ENCODE peak calls at places on chromosomes 1 and 21, in five cellular contexts. O, G, Y, M and A are unnamed samples. For H3K4me1, the result is how much of the 10 kb centered on the place peaks cover.

GRCh38 chr1:12203216-12204007 is 26.4 kb upstream of the VPS13D start:
- DNase-seq in O (no peak), G (no peak), Y (no peak), M (no peak), A (no peak)

GRCh38 chr1:38292969-38293368 is 246.4 kb upstream of the POU3F1 start:
- DNase-seq in O (no peak), G (no peak), Y (no peak), M (no peak), A (peak)

GRCh38 chr21:44823179-44823654 is 5.4 kb upstream of the SUMO3 start:
- DNase-seq in O (no peak), G (no peak), Y (no peak), M (no peak), A (no peak)

GRCh38 chr1:236168716-236169429 is 26.5 kb downstream of the GPR137B start:
- DNase-seq in O (no peak), G (peak), Y (peak), M (peak), A (no peak)

GRCh38 chr1:166307261-166308188 is 140.7 kb upstream of the FAM78B start:
- DNase-seq in O (no peak), G (no peak), Y (no peak), M (no peak), A (no peak)

GRCh38 chr1:6043561-6043960 is 2.1 kb upstream of the KCNAB2 start:
- DNase-seq in O (no peak), G (no peak), Y (no peak), M (no peak), A (no peak)

GRCh38 chr1:227869851-227870305 is 54.4 kb downstream of the PRSS38 start:
- DNase-seq in O (no peak), G (no peak), Y (no peak), M (no peak), A (no peak)

GRCh38 chr1:91609571-91609970 is 108.9 kb downstream of the CDC7 start:
- DNase-seq in O (peak), G (no peak), Y (no peak), M (peak), A (peak)

GRCh38 chr1:168234846-168235547 is 9.2 kb downstream of the SFT2D2 start:
- DNase-seq in O (peak), G (no peak), Y (no peak), M (peak), A (peak)

GRCh38 chr1:117886101-117886795 is 43.2 kb downstream of the GDAP2 start:
- DNase-seq in O (no peak), G (no peak), Y (no peak), M (no peak), A (no peak)

GRCh38 chr1:160137216-160137862 is 14.1 kb upstream of the ATP1A4 start:
- DNase-seq in O (no peak), G (no peak), Y (no peak), M (no peak), A (no peak)

GRCh38 chr21:45256912-45257672 is 30.6 kb downstream of the POFUT2 start:
- DNase-seq in O (no peak), G (no peak), Y (peak), M (no peak), A (peak)

GRCh38 chr1:15322648-15323350 is 75.8 kb downstream of the FHAD1 start:
- DNase-seq in O (peak), G (no peak), Y (peak), M (no peak), A (no peak)

GRCh38 chr1:100265562-100265930 is 470 bp upstream of the RTCA start:
- DNase-seq in O (peak), G (no peak), Y (no peak), M (peak), A (no peak)

GRCh38 chr1:47827032-47827585 is 170.1 kb downstream of the TRABD2B start:
- DNase-seq in O (no peak), G (no peak), Y (no peak), M (peak), A (no peak)

GRCh38 chr1:26922201-26922729 is 722 bp downstream of the NUDC start:
- DNase-seq in O (peak), G (no peak), Y (no peak), M (no peak), A (no peak)

GRCh38 chr1:100950776-100951175 is 54.9 kb downstream of the SLC30A7 start:
- DNase-seq in O (no peak), G (no peak), Y (no peak), M (no peak), A (no peak)

GRCh38 chr1:30197616-30197934 is 525.8 kb downstream of the MATN1 start:
- DNase-seq in O (no peak), G (no peak), Y (no peak), M (no peak), A (peak)

GRCh38 chr1:51285055-51285454 is 45.3 kb downstream of the TTC39A start:
- DNase-seq in O (no peak), G (no peak), Y (no peak), M (no peak), A (no peak)

GRCh38 chr1:153057375-153057774 is at the start of gene SPRR2A:
- DNase-seq in O (no peak), G (no peak), Y (no peak), M (no peak), A (no peak)

GRCh38 chr1:27382950-27383627 is at the start of gene CD164L2:
- DNase-seq in O (peak), G (peak), Y (peak), M (peak), A (no peak)

GRCh38 chr21:46182548-46183336 is 1.5 kb downstream of the SPATC1L start:
- DNase-seq in O (no peak), G (no peak), Y (peak), M (peak), A (peak)

GRCh38 chr1:196608401-196609113 is at the start of gene KCNT2:
- DNase-seq in O (no peak), G (peak), Y (peak), M (peak), A (no peak)

GRCh38 chr1:62436466-62437272 is at the start of gene USP1:
- DNase-seq in O (peak), G (peak), Y (peak), M (peak), A (peak)

GRCh38 chr1:237794071-237794470 is 96.7 kb downstream of the ZP4 start:
- DNase-seq in O (no peak), G (no peak), Y (no peak), M (peak), A (no peak)

GRCh38 chr21:43283136-43283924 is 114.5 kb downstream of the CRYAA start:
- DNase-seq in O (no peak), G (peak), Y (no peak), M (no peak), A (no peak)

GRCh38 chr1:20080441-20081330 is 10.7 kb downstream of the PLA2G5 start:
- DNase-seq in O (peak), G (no peak), Y (no peak), M (no peak), A (no peak)

GRCh38 chr1:24666794-24667193 is 23.7 kb downstream of the SRRM1 start:
- DNase-seq in O (no peak), G (no peak), Y (no peak), M (no peak), A (no peak)

GRCh38 chr1:216910081-216910840 is 187.0 kb upstream of the ESRRG start:
- DNase-seq in O (no peak), G (no peak), Y (no peak), M (no peak), A (peak)

GRCh38 chr1:157151068-157151467 is 12.9 kb upstream of the ETV3 start:
- DNase-seq in O (no peak), G (no peak), Y (no peak), M (no peak), A (no peak)

GRCh38 chr1:115336741-115337140 is 1.3 kb downstream of the NGF start:
- DNase-seq in O (no peak), G (no peak), Y (no peak), M (no peak), A (no peak)

GRCh38 chr1:238690415-238690814 is 696.0 kb upstream of the CHRM3 start:
- DNase-seq in O (peak), G (no peak), Y (no peak), M (no peak), A (no peak)

GRCh38 chr1:67801903-67802302 is 31.4 kb downstream of the GNG12 start:
- DNase-seq in O (no peak), G (no peak), Y (no peak), M (no peak), A (peak)

GRCh38 chr1:47823016-47823843 is 174.0 kb downstream of the TRABD2B start:
- DNase-seq in O (no peak), G (no peak), Y (no peak), M (no peak), A (no peak)

GRCh38 chr1:246110343-246111219 is 396.5 kb downstream of the SMYD3 start:
- DNase-seq in O (no peak), G (no peak), Y (no peak), M (peak), A (no peak)

GRCh38 chr21:38775733-38776132 is 30.0 kb upstream of the ETS2 start:
- DNase-seq in O (no peak), G (no peak), Y (no peak), M (no peak), A (no peak)
- H3K27ac ChIP-seq in O (no peak), G (no peak), Y (no peak), M (no peak), A (no peak)

GRCh38 chr1:226186124-226187018 is at the start of gene ACBD3:
- DNase-seq in O (peak), G (peak), Y (peak), M (peak), A (peak)
- TF ChIP-seq CTCF in O (peak), G (no peak), Y (no peak), M (no peak), A (no peak)

GRCh38 chr1:233172201-233172600 is 123.3 kb downstream of the PCNX2 start:
- DNase-seq in O (peak), G (no peak), Y (no peak), M (no peak), A (no peak)

GRCh38 chr1:233166896-233167295 is 128.6 kb downstream of the PCNX2 start:
- DNase-seq in O (no peak), G (no peak), Y (no peak), M (no peak), A (no peak)

GRCh38 chr1:233168384-233168783 is 127.1 kb downstream of the PCNX2 start:
- DNase-seq in O (peak), G (no peak), Y (no peak), M (no peak), A (no peak)

GRCh38 chr1:233170741-233171140 is 124.8 kb downstream of the PCNX2 start:
- DNase-seq in O (no peak), G (no peak), Y (no peak), M (no peak), A (no peak)
- H3K4me1 ChIP-seq in O (under half), G (under half), Y (under half), M (under half), A (under half)

DNA sequence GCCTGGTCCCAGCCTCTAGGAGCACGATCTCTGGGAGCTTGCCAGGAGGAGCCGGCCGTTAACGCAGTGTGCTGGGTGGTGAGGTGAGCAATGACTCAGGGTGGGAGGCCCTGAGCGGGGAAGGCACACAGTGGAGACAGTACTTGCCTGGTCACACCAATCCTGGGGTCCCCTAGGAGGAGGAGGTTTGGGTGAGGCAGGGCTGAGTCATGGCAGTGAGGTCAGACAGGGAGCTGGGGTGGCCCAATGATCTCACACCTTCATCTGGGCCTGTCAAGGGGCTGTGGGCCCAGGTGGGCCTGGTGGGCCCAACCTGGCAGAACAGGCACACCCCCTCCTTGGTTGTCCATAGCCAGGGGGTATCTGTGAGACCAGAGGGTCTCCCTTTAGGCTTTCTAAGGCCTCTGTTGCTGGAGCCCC is 8.6 kb upstream of the EDN2 start:
- DNase-seq in O (peak), G (no peak), Y (no peak), M (peak), A (no peak)
- H3K27ac ChIP-seq in O (peak), G (no peak), Y (no peak), M (peak), A (peak)

GRCh38 chr1:187817782-187818181 is 989.0 kb downstream of the PLA2G4A start:
- DNase-seq in O (peak), G (no peak), Y (no peak), M (no peak), A (no peak)
- TF ChIP-seq CTCF in O (no peak), G (no peak), Y (no peak), M (no peak), A (no peak)

GRCh38 chr1:9449976-9450696 is 89.1 kb upstream of the SLC25A33 start:
- DNase-seq in O (no peak), G (no peak), Y (no peak), M (no peak), A (no peak)

GRCh38 chr1:9447215-9447960 is 91.9 kb upstream of the SLC25A33 start:
- DNase-seq in O (no peak), G (no peak), Y (no peak), M (no peak), A (no peak)

GRCh38 chr1:9451086-9451485 is 88.2 kb upstream of the SLC25A33 start:
- DNase-seq in O (no peak), G (no peak), Y (no peak), M (no peak), A (no peak)

GRCh38 chr1:9449106-9449627 is 90.1 kb upstream of the SLC25A33 start:
- DNase-seq in O (no peak), G (no peak), Y (no peak), M (peak), A (no peak)

GRCh38 chr1:9448132-9449105 is 90.8 kb upstream of the SLC25A33 start:
- DNase-seq in O (no peak), G (no peak), Y (no peak), M (no peak), A (no peak)
- H3K4me1 ChIP-seq in O (under half), G (under half), Y (under half), M (half or more), A (under half)

GRCh38 chr1:244075247-244075722 is 24.2 kb downstream of the ZBTB18 start:
- DNase-seq in O (peak), G (no peak), Y (no peak), M (no peak), A (no peak)
- H3K27ac ChIP-seq in O (no peak), G (no peak), Y (peak), M (no peak), A (no peak)

GRCh38 chr1:204714194-204714860 is 28.8 kb upstream of the LRRN2 start:
- DNase-seq in O (no peak), G (no peak), Y (no peak), M (no peak), A (no peak)

GRCh38 chr1:204713541-204713940 is 28.0 kb upstream of the LRRN2 start:
- DNase-seq in O (no peak), G (no peak), Y (no peak), M (peak), A (no peak)

GRCh38 chr1:204716687-204717086 is 31.1 kb upstream of the LRRN2 start:
- DNase-seq in O (no peak), G (no peak), Y (peak), M (peak), A (no peak)

GRCh38 chr1:204712718-204713430 is 27.3 kb upstream of the LRRN2 start:
- DNase-seq in O (no peak), G (no peak), Y (no peak), M (no peak), A (no peak)

DNA sequence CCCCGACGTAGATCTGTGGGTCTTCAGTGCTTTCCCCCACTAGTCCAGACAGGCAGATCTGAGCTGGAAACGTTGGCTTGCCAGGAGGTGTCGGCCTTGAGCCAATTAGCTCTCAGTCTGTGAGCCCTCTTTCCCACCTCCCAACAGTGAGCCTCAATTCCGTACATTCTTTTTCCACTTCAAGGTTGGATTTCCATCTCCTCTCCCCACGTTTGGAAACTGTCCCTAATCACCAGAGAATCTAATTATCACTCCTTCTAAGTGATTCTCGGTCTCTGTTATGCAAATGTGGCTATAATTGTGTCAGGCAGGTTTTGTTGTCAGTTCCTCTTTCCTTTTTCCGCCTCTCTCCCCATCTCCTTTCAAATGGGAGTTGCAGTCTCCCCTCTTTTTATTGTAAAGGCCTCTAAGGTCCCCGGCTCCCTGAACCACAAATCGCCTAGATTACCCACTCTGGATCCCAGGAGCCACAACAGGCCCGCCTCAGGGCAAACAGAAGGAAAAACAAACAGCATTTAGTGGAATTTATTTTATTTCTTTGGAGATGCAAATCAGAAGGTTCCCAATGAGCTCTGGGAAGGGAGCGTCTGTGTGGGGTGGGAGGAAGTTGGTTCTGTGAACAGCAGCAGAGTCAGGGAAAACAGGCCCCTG is 29.4 kb upstream of the LRRN2 start:
- DNase-seq in O (no peak), G (no peak), Y (no peak), M (no peak), A (no peak)
- TF ChIP-seq CTCF in O (no peak), G (no peak), Y (no peak), M (no peak), A (no peak)

GRCh38 chr1:164587617-164588367 is 28.8 kb downstream of the PBX1 start:
- DNase-seq in O (peak), G (no peak), Y (no peak), M (no peak), A (peak)

GRCh38 chr1:164588388-164589341 is 29.7 kb downstream of the PBX1 start:
- DNase-seq in O (no peak), G (peak), Y (peak), M (peak), A (peak)

GRCh38 chr1:164589408-164589807 is 30.4 kb downstream of the PBX1 start:
- DNase-seq in O (no peak), G (no peak), Y (no peak), M (no peak), A (peak)

GRCh38 chr1:164583835-164584539 is 25.0 kb downstream of the PBX1 start:
- DNase-seq in O (no peak), G (no peak), Y (no peak), M (no peak), A (peak)

DNA sequence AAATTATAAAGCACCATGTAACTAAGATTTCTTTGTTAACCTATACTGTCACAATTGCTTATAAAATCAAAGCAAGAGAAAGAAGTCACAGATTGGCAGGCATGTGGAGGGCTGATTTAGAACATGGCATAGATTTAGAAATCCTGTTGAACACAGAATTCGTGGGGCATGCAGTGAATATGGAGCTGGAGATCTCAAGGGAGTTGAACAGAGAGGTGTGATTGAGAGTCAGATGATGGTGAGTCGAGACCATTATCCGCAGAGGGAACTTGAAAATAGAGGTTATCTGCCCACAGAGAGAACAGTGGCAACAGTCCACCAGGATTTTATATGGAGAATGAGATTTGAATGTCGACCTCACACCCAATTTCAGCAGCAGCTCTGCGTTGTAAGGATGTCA is 27.6 kb downstream of the PBX1 start:
- DNase-seq in O (no peak), G (no peak), Y (no peak), M (no peak), A (peak)
- H3K4me1 ChIP-seq in O (under half), G (under half), Y (under half), M (under half), A (half or more)